ENCODE peak calls at places on chromosome 6, in eight cellular contexts. One of them, this sample, is unnamed.

GRCh38 chr6:29759457-29759856 is 36.2 kb downstream of the HLA-F start:
- DNase-seq in mesendoderm: peak
- DNase-seq in HCT116: peak
- DNase-seq in ELR: no peak
- DNase-seq in germinal center: no peak
- DNase-seq in NT2/D1: peak
- DNase-seq in central memory CD4-positive, alpha-beta T cell: no peak
- DNase-seq in HCEC 1CT: no peak
- DNase-seq in this sample: no peak

GRCh38 chr6:5126214-5126613 is 41.1 kb downstream of the PPP1R3G start:
- DNase-seq in mesendoderm: peak
- DNase-seq in HCT116: no peak
- DNase-seq in ELR: no peak
- DNase-seq in germinal center: no peak
- DNase-seq in NT2/D1: no peak
- DNase-seq in central memory CD4-positive, alpha-beta T cell: no peak
- DNase-seq in HCEC 1CT: no peak
- DNase-seq in this sample: no peak

GRCh38 chr6:41846666-41847237 is 48.4 kb downstream of the USP49 start:
- DNase-seq in mesendoderm: peak
- DNase-seq in HCT116: peak
- DNase-seq in ELR: peak
- DNase-seq in germinal center: peak
- DNase-seq in NT2/D1: peak
- DNase-seq in central memory CD4-positive, alpha-beta T cell: peak
- DNase-seq in HCEC 1CT: peak
- DNase-seq in this sample: peak

GRCh38 chr6:39177130-39177529 is 52.1 kb downstream of the KCNK5 start:
- DNase-seq in mesendoderm: no peak
- DNase-seq in HCT116: no peak
- DNase-seq in ELR: no peak
- DNase-seq in germinal center: no peak
- DNase-seq in NT2/D1: no peak
- DNase-seq in central memory CD4-positive, alpha-beta T cell: no peak
- DNase-seq in HCEC 1CT: no peak
- DNase-seq in this sample: no peak

GRCh38 chr6:3318226-3318625 is 59.5 kb downstream of the PSMG4 start:
- DNase-seq in mesendoderm: no peak
- DNase-seq in HCT116: no peak
- DNase-seq in ELR: no peak
- DNase-seq in germinal center: no peak
- DNase-seq in NT2/D1: no peak
- DNase-seq in central memory CD4-positive, alpha-beta T cell: peak
- DNase-seq in HCEC 1CT: no peak
- DNase-seq in this sample: no peak

GRCh38 chr6:21828689-21829088 is 235.1 kb downstream of the SOX4 start:
- DNase-seq in mesendoderm: peak
- DNase-seq in HCT116: no peak
- DNase-seq in ELR: no peak
- DNase-seq in germinal center: no peak
- DNase-seq in NT2/D1: no peak
- DNase-seq in central memory CD4-positive, alpha-beta T cell: no peak
- DNase-seq in HCEC 1CT: no peak
- DNase-seq in this sample: no peak

GRCh38 chr6:148700713-148701392 is 46.0 kb upstream of the UST start:
- DNase-seq in mesendoderm: peak
- DNase-seq in HCT116: no peak
- DNase-seq in ELR: peak
- DNase-seq in germinal center: peak
- DNase-seq in NT2/D1: no peak
- DNase-seq in central memory CD4-positive, alpha-beta T cell: peak
- DNase-seq in HCEC 1CT: peak
- DNase-seq in this sample: no peak

GRCh38 chr6:20542927-20543602 is 8.8 kb downstream of the CDKAL1 start:
- DNase-seq in mesendoderm: no peak
- DNase-seq in HCT116: no peak
- DNase-seq in ELR: peak
- DNase-seq in germinal center: no peak
- DNase-seq in NT2/D1: no peak
- DNase-seq in central memory CD4-positive, alpha-beta T cell: no peak
- DNase-seq in HCEC 1CT: peak
- DNase-seq in this sample: no peak

GRCh38 chr6:83921315-83921714 is 61.8 kb downstream of the CYB5R4 start:
- DNase-seq in mesendoderm: peak
- DNase-seq in HCT116: no peak
- DNase-seq in ELR: no peak
- DNase-seq in germinal center: no peak
- DNase-seq in NT2/D1: no peak
- DNase-seq in central memory CD4-positive, alpha-beta T cell: no peak
- DNase-seq in HCEC 1CT: no peak
- DNase-seq in this sample: no peak

GRCh38 chr6:134609862-134610261 is 291.9 kb upstream of the SGK1 start:
- DNase-seq in mesendoderm: no peak
- DNase-seq in HCT116: no peak
- DNase-seq in ELR: no peak
- DNase-seq in germinal center: no peak
- DNase-seq in NT2/D1: no peak
- DNase-seq in central memory CD4-positive, alpha-beta T cell: no peak
- DNase-seq in HCEC 1CT: no peak
- DNase-seq in this sample: no peak

GRCh38 chr6:117613920-117614535 is 11.7 kb upstream of the GOPC start:
- DNase-seq in mesendoderm: peak
- DNase-seq in HCT116: no peak
- DNase-seq in ELR: peak
- DNase-seq in germinal center: no peak
- DNase-seq in NT2/D1: no peak
- DNase-seq in central memory CD4-positive, alpha-beta T cell: no peak
- DNase-seq in HCEC 1CT: no peak
- DNase-seq in this sample: no peak

GRCh38 chr6:44332585-44332984 is 9.9 kb upstream of the SPATS1 start:
- DNase-seq in mesendoderm: no peak
- DNase-seq in HCT116: no peak
- DNase-seq in ELR: peak
- DNase-seq in germinal center: no peak
- DNase-seq in NT2/D1: no peak
- DNase-seq in central memory CD4-positive, alpha-beta T cell: no peak
- DNase-seq in HCEC 1CT: no peak
- DNase-seq in this sample: no peak

This sample was measured in DMS 273 treated with DMSO at 0.1 percent for 48 hours.